ENCODE peak calls at places on chromosome 13, in nine cellular contexts. One of them, this sample, is unnamed.

GRCh38 chr13:95296326-95296939 is 4.8 kb downstream of the ABCC4 start:
- DNase-seq in naive thymus-derived CD4-positive, alpha-beta T cell: no peak
- DNase-seq in neural progenitor cell: peak
- DNase-seq in heart right ventricle: peak
- DNase-seq in CD4-positive, alpha-beta T cell: no peak
- DNase-seq in hepatocyte: peak
- DNase-seq in iPS DF 6.9: no peak
- DNase-seq in upper lobe of right lung: peak
- DNase-seq in WERI-Rb-1: peak
- DNase-seq in this sample: peak

GRCh38 chr13:83563499-83563898 is 318.8 kb downstream of the SLITRK1 start:
- DNase-seq in naive thymus-derived CD4-positive, alpha-beta T cell: no peak
- DNase-seq in neural progenitor cell: peak
- DNase-seq in heart right ventricle: no peak
- DNase-seq in CD4-positive, alpha-beta T cell: no peak
- DNase-seq in hepatocyte: no peak
- DNase-seq in iPS DF 6.9: no peak
- DNase-seq in upper lobe of right lung: no peak
- DNase-seq in WERI-Rb-1: no peak
- DNase-seq in this sample: no peak

GRCh38 chr13:22915442-22916082 is 265.2 kb upstream of the SGCG start:
- DNase-seq in naive thymus-derived CD4-positive, alpha-beta T cell: no peak
- DNase-seq in neural progenitor cell: peak
- DNase-seq in heart right ventricle: peak
- DNase-seq in CD4-positive, alpha-beta T cell: no peak
- DNase-seq in hepatocyte: peak
- DNase-seq in iPS DF 6.9: peak
- DNase-seq in upper lobe of right lung: peak
- DNase-seq in WERI-Rb-1: no peak
- DNase-seq in this sample: peak

GRCh38 chr13:46575843-46576242 is 22.9 kb downstream of the LRCH1 start:
- DNase-seq in naive thymus-derived CD4-positive, alpha-beta T cell: no peak
- DNase-seq in neural progenitor cell: peak
- DNase-seq in heart right ventricle: no peak
- DNase-seq in CD4-positive, alpha-beta T cell: no peak
- DNase-seq in hepatocyte: no peak
- DNase-seq in iPS DF 6.9: no peak
- DNase-seq in upper lobe of right lung: no peak
- DNase-seq in WERI-Rb-1: peak
- DNase-seq in this sample: no peak

GRCh38 chr13:41597348-41598041 is 140.1 kb downstream of the RGCC start:
- DNase-seq in naive thymus-derived CD4-positive, alpha-beta T cell: no peak
- DNase-seq in neural progenitor cell: no peak
- DNase-seq in heart right ventricle: no peak
- DNase-seq in CD4-positive, alpha-beta T cell: no peak
- DNase-seq in hepatocyte: no peak
- DNase-seq in iPS DF 6.9: no peak
- DNase-seq in upper lobe of right lung: no peak
- DNase-seq in WERI-Rb-1: no peak
- DNase-seq in this sample: no peak

GRCh38 chr13:22848539-22849052 is 332.2 kb upstream of the SGCG start:
- DNase-seq in naive thymus-derived CD4-positive, alpha-beta T cell: no peak
- DNase-seq in neural progenitor cell: peak
- DNase-seq in heart right ventricle: no peak
- DNase-seq in CD4-positive, alpha-beta T cell: no peak
- DNase-seq in hepatocyte: peak
- DNase-seq in iPS DF 6.9: peak
- DNase-seq in upper lobe of right lung: no peak
- DNase-seq in WERI-Rb-1: no peak
- DNase-seq in this sample: no peak

GRCh38 chr13:97226788-97227627 is 4.9 kb downstream of the MBNL2 start:
- DNase-seq in naive thymus-derived CD4-positive, alpha-beta T cell: peak
- DNase-seq in neural progenitor cell: no peak
- DNase-seq in heart right ventricle: no peak
- DNase-seq in CD4-positive, alpha-beta T cell: peak
- DNase-seq in hepatocyte: peak
- DNase-seq in iPS DF 6.9: no peak
- DNase-seq in upper lobe of right lung: no peak
- DNase-seq in WERI-Rb-1: no peak
- DNase-seq in this sample: no peak

GRCh38 chr13:102807699-102808098 is 8.8 kb downstream of the BIVM start:
- DNase-seq in naive thymus-derived CD4-positive, alpha-beta T cell: no peak
- DNase-seq in neural progenitor cell: no peak
- DNase-seq in heart right ventricle: no peak
- DNase-seq in CD4-positive, alpha-beta T cell: no peak
- DNase-seq in hepatocyte: no peak
- DNase-seq in iPS DF 6.9: no peak
- DNase-seq in upper lobe of right lung: no peak
- DNase-seq in WERI-Rb-1: no peak
- DNase-seq in this sample: no peak

GRCh38 chr13:40315416-40316064 is 350.9 kb downstream of the FOXO1 start:
- DNase-seq in naive thymus-derived CD4-positive, alpha-beta T cell: peak
- DNase-seq in neural progenitor cell: no peak
- DNase-seq in heart right ventricle: no peak
- DNase-seq in CD4-positive, alpha-beta T cell: peak
- DNase-seq in hepatocyte: peak
- DNase-seq in iPS DF 6.9: no peak
- DNase-seq in upper lobe of right lung: no peak
- DNase-seq in WERI-Rb-1: no peak
- DNase-seq in this sample: no peak

GRCh38 chr13:51349016-51349415 is 9.5 kb downstream of the SERPINE3 start:
- DNase-seq in naive thymus-derived CD4-positive, alpha-beta T cell: no peak
- DNase-seq in neural progenitor cell: no peak
- DNase-seq in heart right ventricle: no peak
- DNase-seq in CD4-positive, alpha-beta T cell: no peak
- DNase-seq in hepatocyte: no peak
- DNase-seq in iPS DF 6.9: no peak
- DNase-seq in upper lobe of right lung: no peak
- DNase-seq in WERI-Rb-1: no peak
- DNase-seq in this sample: no peak

GRCh38 chr13:57018915-57019314 is 121.8 kb upstream of the PRR20A start:
- DNase-seq in naive thymus-derived CD4-positive, alpha-beta T cell: no peak
- DNase-seq in neural progenitor cell: no peak
- DNase-seq in heart right ventricle: no peak
- DNase-seq in CD4-positive, alpha-beta T cell: no peak
- DNase-seq in hepatocyte: no peak
- DNase-seq in iPS DF 6.9: no peak
- DNase-seq in upper lobe of right lung: no peak
- DNase-seq in WERI-Rb-1: no peak
- DNase-seq in this sample: no peak

GRCh38 chr13:35345992-35346391 is 130.5 kb downstream of the MAB21L1 start:
- DNase-seq in naive thymus-derived CD4-positive, alpha-beta T cell: no peak
- DNase-seq in neural progenitor cell: peak
- DNase-seq in heart right ventricle: no peak
- DNase-seq in CD4-positive, alpha-beta T cell: no peak
- DNase-seq in hepatocyte: no peak
- DNase-seq in iPS DF 6.9: no peak
- DNase-seq in upper lobe of right lung: no peak
- DNase-seq in WERI-Rb-1: peak
- DNase-seq in this sample: no peak

DNA sequence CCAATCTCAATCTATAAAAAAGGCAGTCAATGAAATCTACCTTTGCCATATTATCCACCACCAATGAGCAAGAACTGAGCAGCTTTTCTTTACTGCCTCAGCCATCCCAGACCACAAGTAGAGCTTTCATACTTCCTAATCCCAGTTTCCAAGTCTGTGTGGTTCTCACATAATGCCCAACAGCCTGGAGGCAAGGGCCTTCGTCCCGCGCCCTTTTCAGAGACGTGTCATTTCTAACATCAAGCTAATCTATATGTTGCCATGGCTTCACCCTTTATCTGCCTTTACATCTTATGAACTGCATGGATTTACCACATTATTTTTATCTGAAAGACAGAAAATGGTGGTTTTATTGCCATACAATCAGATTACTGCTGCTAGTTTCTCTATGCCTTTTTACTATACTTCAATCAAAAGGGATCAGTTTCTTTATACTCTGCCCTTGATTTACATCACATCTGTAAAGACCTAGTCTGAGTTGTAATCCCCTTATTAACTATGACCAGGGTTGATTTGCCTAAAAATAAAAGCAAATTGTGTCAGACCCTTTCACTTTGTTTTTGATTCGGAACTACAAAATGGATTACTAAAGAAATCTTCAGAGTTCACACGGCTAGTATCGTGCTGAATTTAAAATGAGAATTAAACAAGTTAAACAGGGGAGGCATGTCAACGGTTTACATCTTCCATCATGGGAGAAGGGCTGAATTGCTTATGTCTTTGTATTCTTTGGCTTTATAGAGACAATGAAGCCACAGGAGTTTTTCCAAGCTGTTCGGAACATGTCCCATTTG is 5.8 kb downstream of the EFNB2 start:
- DNase-seq in naive thymus-derived CD4-positive, alpha-beta T cell: no peak
- DNase-seq in neural progenitor cell: peak
- DNase-seq in heart right ventricle: no peak
- DNase-seq in CD4-positive, alpha-beta T cell: no peak
- DNase-seq in hepatocyte: no peak
- DNase-seq in iPS DF 6.9: no peak
- DNase-seq in upper lobe of right lung: no peak
- DNase-seq in WERI-Rb-1: peak
- DNase-seq in this sample: no peak
- H3K27ac ChIP-seq in naive thymus-derived CD4-positive, alpha-beta T cell: no peak
- H3K27ac ChIP-seq in neural progenitor cell: peak
- H3K27ac ChIP-seq in heart right ventricle: no peak
- H3K27ac ChIP-seq in CD4-positive, alpha-beta T cell: no peak
- H3K27ac ChIP-seq in hepatocyte: peak
- H3K27ac ChIP-seq in iPS DF 6.9: no peak
- H3K27ac ChIP-seq in upper lobe of right lung: peak
- H3K27ac ChIP-seq in WERI-Rb-1: no peak
- H3K27ac ChIP-seq in this sample: peak

DNA sequence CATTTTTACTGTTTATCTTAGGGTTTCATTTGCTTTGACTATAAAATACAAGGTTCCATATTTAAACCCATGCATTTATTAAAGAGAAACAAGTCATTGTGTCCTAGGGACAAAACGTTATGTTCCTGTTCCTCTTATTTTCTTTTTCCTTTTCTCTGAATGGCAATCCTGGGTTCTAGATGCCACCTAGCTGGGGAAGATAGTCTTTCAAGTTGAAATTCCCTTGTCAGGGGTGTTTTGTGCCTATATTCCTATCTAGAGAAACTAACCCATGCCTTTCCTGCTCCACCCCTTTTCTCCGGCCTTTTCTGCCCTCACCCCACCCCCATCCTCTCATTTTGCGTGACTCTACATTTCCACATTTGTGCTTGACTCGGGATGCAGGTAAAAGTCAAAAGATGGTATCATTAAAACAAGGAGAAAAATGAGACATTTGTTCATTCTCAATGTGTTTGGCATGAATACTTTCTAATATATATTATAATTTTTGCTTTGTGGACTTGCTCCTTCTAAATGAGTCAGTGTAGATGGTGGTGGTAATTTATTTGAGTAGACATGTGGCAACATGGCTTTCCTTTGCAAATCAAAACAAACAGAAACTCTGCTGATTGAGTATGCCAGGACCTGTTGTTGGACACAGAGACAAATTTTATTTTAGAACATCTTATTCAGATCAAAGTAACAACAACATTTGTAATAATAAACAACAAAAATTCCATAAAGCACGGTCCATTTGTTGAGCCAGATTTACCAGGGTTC is 26.8 kb upstream of the STARD13 start:
- DNase-seq in naive thymus-derived CD4-positive, alpha-beta T cell: no peak
- DNase-seq in neural progenitor cell: no peak
- DNase-seq in heart right ventricle: no peak
- DNase-seq in CD4-positive, alpha-beta T cell: no peak
- DNase-seq in hepatocyte: peak
- DNase-seq in iPS DF 6.9: no peak
- DNase-seq in upper lobe of right lung: no peak
- DNase-seq in WERI-Rb-1: no peak
- DNase-seq in this sample: no peak
- H3K27ac ChIP-seq in naive thymus-derived CD4-positive, alpha-beta T cell: no peak
- H3K27ac ChIP-seq in neural progenitor cell: no peak
- H3K27ac ChIP-seq in heart right ventricle: no peak
- H3K27ac ChIP-seq in CD4-positive, alpha-beta T cell: no peak
- H3K27ac ChIP-seq in hepatocyte: no peak
- H3K27ac ChIP-seq in iPS DF 6.9: no peak
- H3K27ac ChIP-seq in upper lobe of right lung: peak
- H3K27ac ChIP-seq in WERI-Rb-1: no peak
- H3K27ac ChIP-seq in this sample: no peak

GRCh38 chr13:98525852-98526512 is 50.9 kb downstream of the STK24 start:
- DNase-seq in naive thymus-derived CD4-positive, alpha-beta T cell: no peak
- DNase-seq in neural progenitor cell: no peak
- DNase-seq in heart right ventricle: no peak
- DNase-seq in CD4-positive, alpha-beta T cell: no peak
- DNase-seq in hepatocyte: no peak
- DNase-seq in iPS DF 6.9: no peak
- DNase-seq in upper lobe of right lung: peak
- DNase-seq in WERI-Rb-1: no peak
- DNase-seq in this sample: no peak

GRCh38 chr13:98524391-98524790 is 52.5 kb downstream of the STK24 start:
- DNase-seq in naive thymus-derived CD4-positive, alpha-beta T cell: no peak
- DNase-seq in neural progenitor cell: no peak
- DNase-seq in heart right ventricle: no peak
- DNase-seq in CD4-positive, alpha-beta T cell: no peak
- DNase-seq in hepatocyte: no peak
- DNase-seq in iPS DF 6.9: no peak
- DNase-seq in upper lobe of right lung: peak
- DNase-seq in WERI-Rb-1: no peak
- DNase-seq in this sample: no peak

GRCh38 chr13:98525452-98525851 is 51.5 kb downstream of the STK24 start:
- DNase-seq in naive thymus-derived CD4-positive, alpha-beta T cell: no peak
- DNase-seq in neural progenitor cell: no peak
- DNase-seq in heart right ventricle: no peak
- DNase-seq in CD4-positive, alpha-beta T cell: no peak
- DNase-seq in hepatocyte: no peak
- DNase-seq in iPS DF 6.9: no peak
- DNase-seq in upper lobe of right lung: peak
- DNase-seq in WERI-Rb-1: no peak
- DNase-seq in this sample: no peak

GRCh38 chr13:98523455-98524102 is 53.3 kb downstream of the STK24 start:
- DNase-seq in naive thymus-derived CD4-positive, alpha-beta T cell: no peak
- DNase-seq in neural progenitor cell: no peak
- DNase-seq in heart right ventricle: no peak
- DNase-seq in CD4-positive, alpha-beta T cell: no peak
- DNase-seq in hepatocyte: no peak
- DNase-seq in iPS DF 6.9: no peak
- DNase-seq in upper lobe of right lung: peak
- DNase-seq in WERI-Rb-1: no peak
- DNase-seq in this sample: no peak

DNA sequence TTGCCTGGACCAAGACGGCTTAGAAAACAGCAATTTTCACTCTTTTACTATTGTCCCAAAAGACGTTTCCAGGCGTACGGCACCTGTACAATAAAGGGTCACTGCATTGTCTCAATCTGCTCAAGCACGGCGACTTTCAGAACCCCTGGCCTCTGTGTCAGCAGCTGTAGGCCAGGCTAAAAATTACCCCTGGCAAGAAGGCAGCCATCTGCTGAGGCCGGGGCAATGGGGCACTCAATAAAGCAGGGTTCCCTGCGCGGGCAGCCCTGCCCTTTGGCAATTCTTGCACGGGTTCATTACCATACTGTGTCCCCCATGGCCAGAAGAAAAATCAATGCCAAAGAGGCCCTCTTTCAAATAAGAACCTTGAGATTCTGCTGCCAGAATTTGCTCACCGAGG is 52.1 kb downstream of the STK24 start:
- DNase-seq in naive thymus-derived CD4-positive, alpha-beta T cell: no peak
- DNase-seq in neural progenitor cell: no peak
- DNase-seq in heart right ventricle: no peak
- DNase-seq in CD4-positive, alpha-beta T cell: no peak
- DNase-seq in hepatocyte: no peak
- DNase-seq in iPS DF 6.9: no peak
- DNase-seq in upper lobe of right lung: peak
- DNase-seq in WERI-Rb-1: no peak
- DNase-seq in this sample: no peak
- H3K27ac ChIP-seq in naive thymus-derived CD4-positive, alpha-beta T cell: no peak
- H3K27ac ChIP-seq in neural progenitor cell: no peak
- H3K27ac ChIP-seq in heart right ventricle: no peak
- H3K27ac ChIP-seq in CD4-positive, alpha-beta T cell: peak
- H3K27ac ChIP-seq in hepatocyte: no peak
- H3K27ac ChIP-seq in iPS DF 6.9: no peak
- H3K27ac ChIP-seq in upper lobe of right lung: no peak
- H3K27ac ChIP-seq in WERI-Rb-1: no peak
- H3K27ac ChIP-seq in this sample: no peak

GRCh38 chr13:113013878-113014751 is 45.1 kb downstream of the MCF2L start:
- DNase-seq in naive thymus-derived CD4-positive, alpha-beta T cell: no peak
- DNase-seq in neural progenitor cell: no peak
- DNase-seq in heart right ventricle: no peak
- DNase-seq in CD4-positive, alpha-beta T cell: no peak
- DNase-seq in hepatocyte: no peak
- DNase-seq in iPS DF 6.9: no peak
- DNase-seq in upper lobe of right lung: no peak
- DNase-seq in WERI-Rb-1: peak
- DNase-seq in this sample: peak
- H3K27ac ChIP-seq in naive thymus-derived CD4-positive, alpha-beta T cell: no peak
- H3K27ac ChIP-seq in neural progenitor cell: no peak
- H3K27ac ChIP-seq in heart right ventricle: no peak
- H3K27ac ChIP-seq in CD4-positive, alpha-beta T cell: no peak
- H3K27ac ChIP-seq in hepatocyte: peak
- H3K27ac ChIP-seq in iPS DF 6.9: no peak
- H3K27ac ChIP-seq in upper lobe of right lung: no peak
- H3K27ac ChIP-seq in WERI-Rb-1: peak
- H3K27ac ChIP-seq in this sample: no peak